ENCODE peak calls at places on chromosome 13, in four cellular contexts. One of them, this sample, is unnamed.

GRCh38 chr13:27822873-27823311 is 30.6 kb downstream of the GSX1 start:
- DNase-seq in hepatic stellate cell: no peak
- DNase-seq in activated T-helper 1 cell treated with anti-CD3 and anti-CD28 coated beads, Interleukin-12 subunit alpha, Interleukin-12 subunit beta, Interleukin-2, Interleukin-4 antibody, amounts not matched to agents 30 ng/mL and 10 ng/mL and 1 ng/mL, durations not matched to agents 14 hours and 24 hours and 36 hours: no peak
- DNase-seq in right atrium auricular region: no peak
- DNase-seq in this sample: no peak

GRCh38 chr13:62293081-62293480 is 877.4 kb upstream of the PCDH20 start:
- DNase-seq in hepatic stellate cell: no peak
- DNase-seq in activated T-helper 1 cell treated with anti-CD3 and anti-CD28 coated beads, Interleukin-12 subunit alpha, Interleukin-12 subunit beta, Interleukin-2, Interleukin-4 antibody, amounts not matched to agents 30 ng/mL and 10 ng/mL and 1 ng/mL, durations not matched to agents 14 hours and 24 hours and 36 hours: no peak
- DNase-seq in right atrium auricular region: no peak
- DNase-seq in this sample: no peak

GRCh38 chr13:108214511-108215383 is 589 bp downstream of the LIG4 start:
- DNase-seq in hepatic stellate cell: no peak
- DNase-seq in activated T-helper 1 cell treated with anti-CD3 and anti-CD28 coated beads, Interleukin-12 subunit alpha, Interleukin-12 subunit beta, Interleukin-2, Interleukin-4 antibody, amounts not matched to agents 30 ng/mL and 10 ng/mL and 1 ng/mL, durations not matched to agents 14 hours and 24 hours and 36 hours: no peak
- DNase-seq in right atrium auricular region: no peak
- DNase-seq in this sample: no peak

GRCh38 chr13:86601351-86601750 is 802.1 kb upstream of the SLITRK6 start:
- DNase-seq in hepatic stellate cell: no peak
- DNase-seq in activated T-helper 1 cell treated with anti-CD3 and anti-CD28 coated beads, Interleukin-12 subunit alpha, Interleukin-12 subunit beta, Interleukin-2, Interleukin-4 antibody, amounts not matched to agents 30 ng/mL and 10 ng/mL and 1 ng/mL, durations not matched to agents 14 hours and 24 hours and 36 hours: no peak
- DNase-seq in right atrium auricular region: no peak
- DNase-seq in this sample: no peak

GRCh38 chr13:86569974-86570373 is 770.8 kb upstream of the SLITRK6 start:
- DNase-seq in hepatic stellate cell: no peak
- DNase-seq in activated T-helper 1 cell treated with anti-CD3 and anti-CD28 coated beads, Interleukin-12 subunit alpha, Interleukin-12 subunit beta, Interleukin-2, Interleukin-4 antibody, amounts not matched to agents 30 ng/mL and 10 ng/mL and 1 ng/mL, durations not matched to agents 14 hours and 24 hours and 36 hours: no peak
- DNase-seq in right atrium auricular region: no peak
- DNase-seq in this sample: no peak

GRCh38 chr13:33997574-33997973 is 179.6 kb downstream of the RFC3 start:
- DNase-seq in hepatic stellate cell: no peak
- DNase-seq in activated T-helper 1 cell treated with anti-CD3 and anti-CD28 coated beads, Interleukin-12 subunit alpha, Interleukin-12 subunit beta, Interleukin-2, Interleukin-4 antibody, amounts not matched to agents 30 ng/mL and 10 ng/mL and 1 ng/mL, durations not matched to agents 14 hours and 24 hours and 36 hours: no peak
- DNase-seq in right atrium auricular region: no peak
- DNase-seq in this sample: no peak

GRCh38 chr13:75357576-75358295 is 124.2 kb downstream of the TBC1D4 start:
- DNase-seq in hepatic stellate cell: peak
- DNase-seq in activated T-helper 1 cell treated with anti-CD3 and anti-CD28 coated beads, Interleukin-12 subunit alpha, Interleukin-12 subunit beta, Interleukin-2, Interleukin-4 antibody, amounts not matched to agents 30 ng/mL and 10 ng/mL and 1 ng/mL, durations not matched to agents 14 hours and 24 hours and 36 hours: no peak
- DNase-seq in right atrium auricular region: no peak
- DNase-seq in this sample: no peak

GRCh38 chr13:20769091-20769490 is 4.7 kb downstream of the EEF1AKMT1 start:
- DNase-seq in hepatic stellate cell: no peak
- DNase-seq in activated T-helper 1 cell treated with anti-CD3 and anti-CD28 coated beads, Interleukin-12 subunit alpha, Interleukin-12 subunit beta, Interleukin-2, Interleukin-4 antibody, amounts not matched to agents 30 ng/mL and 10 ng/mL and 1 ng/mL, durations not matched to agents 14 hours and 24 hours and 36 hours: no peak
- DNase-seq in right atrium auricular region: no peak
- DNase-seq in this sample: no peak

GRCh38 chr13:49240017-49240416 is 7.7 kb upstream of the CDADC1 start:
- DNase-seq in hepatic stellate cell: no peak
- DNase-seq in activated T-helper 1 cell treated with anti-CD3 and anti-CD28 coated beads, Interleukin-12 subunit alpha, Interleukin-12 subunit beta, Interleukin-2, Interleukin-4 antibody, amounts not matched to agents 30 ng/mL and 10 ng/mL and 1 ng/mL, durations not matched to agents 14 hours and 24 hours and 36 hours: no peak
- DNase-seq in right atrium auricular region: no peak
- DNase-seq in this sample: no peak

GRCh38 chr13:29924482-29924884 is 74.1 kb upstream of the UBL3 start:
- DNase-seq in hepatic stellate cell: peak
- DNase-seq in activated T-helper 1 cell treated with anti-CD3 and anti-CD28 coated beads, Interleukin-12 subunit alpha, Interleukin-12 subunit beta, Interleukin-2, Interleukin-4 antibody, amounts not matched to agents 30 ng/mL and 10 ng/mL and 1 ng/mL, durations not matched to agents 14 hours and 24 hours and 36 hours: no peak
- DNase-seq in right atrium auricular region: no peak
- DNase-seq in this sample: no peak

GRCh38 chr13:44810067-44810840 is 179.0 kb downstream of the NUFIP1 start:
- DNase-seq in hepatic stellate cell: no peak
- DNase-seq in activated T-helper 1 cell treated with anti-CD3 and anti-CD28 coated beads, Interleukin-12 subunit alpha, Interleukin-12 subunit beta, Interleukin-2, Interleukin-4 antibody, amounts not matched to agents 30 ng/mL and 10 ng/mL and 1 ng/mL, durations not matched to agents 14 hours and 24 hours and 36 hours: no peak
- DNase-seq in right atrium auricular region: peak
- DNase-seq in this sample: no peak

GRCh38 chr13:37058801-37059135 is 720 bp downstream of the SUPT20H start:
- DNase-seq in hepatic stellate cell: peak
- DNase-seq in activated T-helper 1 cell treated with anti-CD3 and anti-CD28 coated beads, Interleukin-12 subunit alpha, Interleukin-12 subunit beta, Interleukin-2, Interleukin-4 antibody, amounts not matched to agents 30 ng/mL and 10 ng/mL and 1 ng/mL, durations not matched to agents 14 hours and 24 hours and 36 hours: no peak
- DNase-seq in right atrium auricular region: no peak
- DNase-seq in this sample: no peak

GRCh38 chr13:70829748-70830147 is 721.5 kb upstream of the KLHL1 start:
- DNase-seq in hepatic stellate cell: no peak
- DNase-seq in activated T-helper 1 cell treated with anti-CD3 and anti-CD28 coated beads, Interleukin-12 subunit alpha, Interleukin-12 subunit beta, Interleukin-2, Interleukin-4 antibody, amounts not matched to agents 30 ng/mL and 10 ng/mL and 1 ng/mL, durations not matched to agents 14 hours and 24 hours and 36 hours: no peak
- DNase-seq in right atrium auricular region: no peak
- DNase-seq in this sample: no peak

GRCh38 chr13:44274838-44275237 is 98.8 kb upstream of the SERP2 start:
- DNase-seq in hepatic stellate cell: no peak
- DNase-seq in activated T-helper 1 cell treated with anti-CD3 and anti-CD28 coated beads, Interleukin-12 subunit alpha, Interleukin-12 subunit beta, Interleukin-2, Interleukin-4 antibody, amounts not matched to agents 30 ng/mL and 10 ng/mL and 1 ng/mL, durations not matched to agents 14 hours and 24 hours and 36 hours: no peak
- DNase-seq in right atrium auricular region: no peak
- DNase-seq in this sample: peak

GRCh38 chr13:48068036-48068435 is 26.9 kb downstream of the MED4 start:
- DNase-seq in hepatic stellate cell: no peak
- DNase-seq in activated T-helper 1 cell treated with anti-CD3 and anti-CD28 coated beads, Interleukin-12 subunit alpha, Interleukin-12 subunit beta, Interleukin-2, Interleukin-4 antibody, amounts not matched to agents 30 ng/mL and 10 ng/mL and 1 ng/mL, durations not matched to agents 14 hours and 24 hours and 36 hours: no peak
- DNase-seq in right atrium auricular region: no peak
- DNase-seq in this sample: no peak

GRCh38 chr13:66069570-66069969 is 1160.6 kb downstream of the PCDH9 start:
- DNase-seq in hepatic stellate cell: no peak
- DNase-seq in activated T-helper 1 cell treated with anti-CD3 and anti-CD28 coated beads, Interleukin-12 subunit alpha, Interleukin-12 subunit beta, Interleukin-2, Interleukin-4 antibody, amounts not matched to agents 30 ng/mL and 10 ng/mL and 1 ng/mL, durations not matched to agents 14 hours and 24 hours and 36 hours: no peak
- DNase-seq in right atrium auricular region: no peak
- DNase-seq in this sample: no peak

GRCh38 chr13:39893808-39894207 is 238.3 kb downstream of the COG6 start:
- DNase-seq in hepatic stellate cell: no peak
- DNase-seq in activated T-helper 1 cell treated with anti-CD3 and anti-CD28 coated beads, Interleukin-12 subunit alpha, Interleukin-12 subunit beta, Interleukin-2, Interleukin-4 antibody, amounts not matched to agents 30 ng/mL and 10 ng/mL and 1 ng/mL, durations not matched to agents 14 hours and 24 hours and 36 hours: no peak
- DNase-seq in right atrium auricular region: no peak
- DNase-seq in this sample: no peak

GRCh38 chr13:30957258-30957943 is 24.9 kb downstream of the TEX26 start:
- DNase-seq in hepatic stellate cell: no peak
- DNase-seq in activated T-helper 1 cell treated with anti-CD3 and anti-CD28 coated beads, Interleukin-12 subunit alpha, Interleukin-12 subunit beta, Interleukin-2, Interleukin-4 antibody, amounts not matched to agents 30 ng/mL and 10 ng/mL and 1 ng/mL, durations not matched to agents 14 hours and 24 hours and 36 hours: no peak
- DNase-seq in right atrium auricular region: no peak
- DNase-seq in this sample: no peak

GRCh38 chr13:59409211-59409610 is 754.5 kb downstream of the DIAPH3 start:
- DNase-seq in hepatic stellate cell: no peak
- DNase-seq in activated T-helper 1 cell treated with anti-CD3 and anti-CD28 coated beads, Interleukin-12 subunit alpha, Interleukin-12 subunit beta, Interleukin-2, Interleukin-4 antibody, amounts not matched to agents 30 ng/mL and 10 ng/mL and 1 ng/mL, durations not matched to agents 14 hours and 24 hours and 36 hours: no peak
- DNase-seq in right atrium auricular region: no peak
- DNase-seq in this sample: no peak

GRCh38 chr13:57716295-57716694 is 84.8 kb downstream of the PCDH17 start:
- DNase-seq in hepatic stellate cell: no peak
- DNase-seq in activated T-helper 1 cell treated with anti-CD3 and anti-CD28 coated beads, Interleukin-12 subunit alpha, Interleukin-12 subunit beta, Interleukin-2, Interleukin-4 antibody, amounts not matched to agents 30 ng/mL and 10 ng/mL and 1 ng/mL, durations not matched to agents 14 hours and 24 hours and 36 hours: no peak
- DNase-seq in right atrium auricular region: no peak
- DNase-seq in this sample: no peak

GRCh38 chr13:51158923-51159322 is 47.8 kb upstream of the C13orf42 start:
- DNase-seq in hepatic stellate cell: no peak
- DNase-seq in activated T-helper 1 cell treated with anti-CD3 and anti-CD28 coated beads, Interleukin-12 subunit alpha, Interleukin-12 subunit beta, Interleukin-2, Interleukin-4 antibody, amounts not matched to agents 30 ng/mL and 10 ng/mL and 1 ng/mL, durations not matched to agents 14 hours and 24 hours and 36 hours: no peak
- DNase-seq in right atrium auricular region: no peak
- DNase-seq in this sample: no peak

GRCh38 chr13:26679411-26679810 is 81.2 kb downstream of the GPR12 start:
- DNase-seq in hepatic stellate cell: peak
- DNase-seq in activated T-helper 1 cell treated with anti-CD3 and anti-CD28 coated beads, Interleukin-12 subunit alpha, Interleukin-12 subunit beta, Interleukin-2, Interleukin-4 antibody, amounts not matched to agents 30 ng/mL and 10 ng/mL and 1 ng/mL, durations not matched to agents 14 hours and 24 hours and 36 hours: no peak
- DNase-seq in right atrium auricular region: no peak
- DNase-seq in this sample: no peak